ENCODE peak calls at places on chromosomes 16 and 17, in four cellular contexts. U, D, L and T are unnamed samples.

GRCh38 chr16:23838485-23839142 is 2.8 kb downstream of the PRKCB start:
- DNase-seq in U (no peak), D (no peak), L (no peak), T (no peak)

GRCh38 chr16:87000007-87000406 is 317.2 kb downstream of the C16orf95 start:
- DNase-seq in U (no peak), D (no peak), L (no peak), T (no peak)

GRCh38 chr16:10619271-10619849 is 39.0 kb upstream of the EMP2 start:
- DNase-seq in U (no peak), D (no peak), L (peak; percentile 75), T (peak; percentile 60)

GRCh38 chr17:48502901-48503300 is 27.9 kb downstream of the HOXB1 start:
- DNase-seq in U (no peak), D (no peak), L (no peak), T (no peak)

GRCh38 chr17:77089118-77089477 is 51.7 kb upstream of the SEC14L1 start:
- DNase-seq in U (no peak), D (no peak), L (no peak), T (peak; percentile 59)

GRCh38 chr16:895371-895770 is 75.4 kb downstream of the LMF1 start:
- DNase-seq in U (no peak), D (no peak), L (no peak), T (no peak)

GRCh38 chr17:44209786-44210341 is 9.6 kb downstream of the UBTF start:
- DNase-seq in U (no peak), D (peak; percentile 40), L (no peak), T (no peak)

GRCh38 chr16:77511053-77511452 is 76.2 kb upstream of the ADAMTS18 start:
- DNase-seq in U (no peak), D (no peak), L (no peak), T (no peak)

GRCh38 chr16:4214215-4214621 is 27.7 kb downstream of the SRL start:
- DNase-seq in U (no peak), D (peak; percentile 96), L (no peak), T (peak; percentile 69)

GRCh38 chr16:50430076-50430475 is 61.3 kb upstream of the BRD7 start:
- DNase-seq in U (no peak), D (no peak), L (no peak), T (no peak)

GRCh38 chr16:8590811-8591210 is 500 bp upstream of the TMEM114 start:
- DNase-seq in U (no peak), D (no peak), L (no peak), T (no peak)

GRCh38 chr16:53545433-53545832 is 42.4 kb upstream of the AKTIP start:
- DNase-seq in U (no peak), D (no peak), L (no peak), T (no peak)

GRCh38 chr16:6684076-6684673 is 648.5 kb upstream of the RBFOX1 start:
- DNase-seq in U (peak; percentile 35), D (no peak), L (no peak), T (peak; percentile 45)

GRCh38 chr16:2088192-2088631 is 40.4 kb downstream of the TSC2 start:
- DNase-seq in U (no peak), D (no peak), L (no peak), T (no peak)

GRCh38 chr17:72117748-72118587 is 2.9 kb upstream of the SOX9 start:
- DNase-seq in U (no peak), D (no peak), L (peak; percentile 69), T (no peak)

GRCh38 chr17:28527859-28528258 is 21.7 kb downstream of the FOXN1 start:
- DNase-seq in U (no peak), D (no peak), L (no peak), T (no peak)

GRCh38 chr16:35691057-35691456 is 2231.6 kb downstream of the TP53TG3F start:
- DNase-seq in U (no peak), D (no peak), L (no peak), T (no peak)

GRCh38 chr16:80250376-80250775 is 290.4 kb upstream of the DYNLRB2 start:
- DNase-seq in U (no peak), D (no peak), L (no peak), T (peak; percentile 10)

GRCh38 chr17:27396045-27396444 is 60.2 kb upstream of the KSR1 start:
- DNase-seq in U (no peak), D (no peak), L (no peak), T (no peak)

GRCh38 chr16:69072640-69072974 is 32.8 kb upstream of the HAS3 start:
- DNase-seq in U (no peak), D (no peak), L (no peak), T (no peak)

GRCh38 chr17:42325026-42325425 is 36.7 kb downstream of the STAT5A start:
- DNase-seq in U (no peak), D (peak; percentile 88), L (no peak), T (no peak)

GRCh38 chr17:81241648-81242420 is 2.7 kb downstream of the NDUFAF8 start:
- DNase-seq in U (peak; percentile 72), D (peak; percentile 13), L (peak; percentile 91), T (peak; percentile 75)

GRCh38 chr16:88685156-88686061 is 898 bp downstream of the SNAI3 start:
- DNase-seq in U (no peak), D (peak; percentile 67), L (no peak), T (no peak)

GRCh38 chr16:65281636-65282035 is 159.8 kb upstream of the CDH11 start:
- DNase-seq in U (peak; percentile 48), D (no peak), L (no peak), T (peak; percentile 86)

GRCh38 chr17:81865733-81866439 is 5.3 kb downstream of the ARHGDIA start:
- DNase-seq in U (no peak), D (no peak), L (peak; percentile 36), T (no peak)

GRCh38 chr17:39027440-39028035 is 60.3 kb upstream of the FBXO47 start:
- DNase-seq in U (no peak), D (no peak), L (no peak), T (no peak)

GRCh38 chr16:15491430-15491829 is 57.0 kb downstream of the BMERB1 start:
- DNase-seq in U (no peak), D (no peak), L (no peak), T (no peak)

GRCh38 chr17:42017866-42018200 is 594 bp upstream of the DNAJC7 start:
- DNase-seq in U (no peak), D (no peak), L (peak; percentile 67), T (peak; percentile 82)

GRCh38 chr17:180380-181212 is 854 bp downstream of the DOC2B start:
- DNase-seq in U (peak; percentile 36), D (no peak), L (no peak), T (peak; percentile 12)

GRCh38 chr17:81164464-81165245 is 652 bp upstream of the PVALEF start:
- DNase-seq in U (no peak), D (no peak), L (no peak), T (no peak)

GRCh38 chr17:3983945-3984484 is 19.8 kb upstream of the ATP2A3 start:
- DNase-seq in U (no peak), D (peak; percentile 55), L (peak; percentile 51), T (peak; percentile 83)

GRCh38 chr17:1070411-1070810 is 73.5 kb downstream of the TIMM22 start:
- DNase-seq in U (no peak), D (no peak), L (no peak), T (no peak)

GRCh38 chr17:58822148-58823050 is 66.7 kb downstream of the PPM1E start:
- DNase-seq in U (no peak), D (no peak), L (no peak), T (no peak)

GRCh38 chr17:4176803-4177472 is 33.9 kb downstream of the CYB5D2 start:
- DNase-seq in U (no peak), D (no peak), L (no peak), T (no peak)

GRCh38 chr17:47253541-47254402 is at the start of gene ITGB3:
- DNase-seq in U (peak; percentile 65), D (peak; percentile 67), L (peak; percentile 86), T (peak; percentile 82)
- H2BK15ac ChIP-seq in U (no peak within 1 kb of the TSS), D (peak within 1 kb of the TSS; percentile 23), L (no peak within 1 kb of the TSS), T (no peak within 1 kb of the TSS)

DNA sequence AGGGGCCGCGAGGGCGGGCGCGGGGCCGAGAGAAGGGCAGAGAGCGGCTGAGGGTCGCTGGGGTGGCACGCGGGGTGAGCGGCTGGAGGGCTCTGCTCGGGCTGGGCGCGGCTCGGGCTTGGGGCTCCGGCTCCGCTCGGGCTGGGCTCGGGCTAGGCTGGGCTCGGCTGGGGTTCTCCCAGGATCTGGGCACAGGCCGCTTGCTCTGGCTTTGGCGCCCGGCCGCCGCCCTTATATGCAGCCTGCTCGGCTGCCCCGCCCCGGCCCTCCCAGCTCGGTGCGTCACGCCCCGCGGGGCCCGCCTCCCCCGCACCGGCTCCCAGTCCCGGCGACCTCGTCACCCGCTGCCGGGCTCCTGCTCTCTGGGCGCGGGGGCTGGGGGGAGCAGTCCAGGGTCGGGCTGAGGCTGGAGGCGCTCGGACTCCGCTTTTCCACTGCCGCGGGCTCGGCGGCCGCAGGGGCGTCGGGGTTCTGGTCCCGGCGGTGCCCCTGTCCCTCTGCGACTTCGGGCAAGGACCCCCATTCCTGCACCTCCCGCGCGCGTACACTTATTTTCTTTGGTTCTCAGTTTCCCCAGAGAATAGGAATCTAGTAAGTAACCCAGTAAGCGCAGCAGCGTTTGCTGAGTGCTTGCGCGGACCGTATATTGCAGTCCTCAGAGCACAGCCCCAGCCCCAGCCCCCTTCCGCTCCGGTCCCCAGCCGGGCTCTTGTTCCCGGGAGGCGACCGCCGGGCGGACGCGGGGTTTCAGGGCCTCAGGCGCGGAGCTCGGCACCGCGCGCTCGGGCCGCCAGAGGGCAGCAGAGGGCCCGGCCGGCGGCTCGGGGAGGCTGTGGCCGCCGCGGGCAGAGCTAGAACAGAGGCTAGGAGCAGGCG is at the start of gene RASD1:
- DNase-seq in U (peak; percentile 85), D (peak; percentile 81), L (peak; percentile 93), T (peak; percentile 87)
- H3K23ac ChIP-seq in U (peak within 1 kb of the TSS; percentile 97), D (peak within 1 kb of the TSS; percentile 97), L (no peak within 1 kb of the TSS), T (peak within 1 kb of the TSS; percentile 38)

GRCh38 chr16:85357924-85358505 is 245.7 kb upstream of the CIBAR2 start:
- DNase-seq in U (no peak), D (no peak), L (no peak), T (no peak)

GRCh38 chr16:85354623-85355514 is 242.6 kb upstream of the CIBAR2 start:
- DNase-seq in U (no peak), D (peak; percentile 87), L (no peak), T (no peak)

GRCh38 chr16:85357323-85357722 is 245.1 kb upstream of the CIBAR2 start:
- DNase-seq in U (no peak), D (no peak), L (no peak), T (no peak)

GRCh38 chr16:85355515-85355837 is 243.2 kb upstream of the CIBAR2 start:
- DNase-seq in U (no peak), D (no peak), L (no peak), T (no peak)

GRCh38 chr16:85356157-85356556 is 243.9 kb upstream of the CIBAR2 start:
- DNase-seq in U (no peak), D (no peak), L (no peak), T (no peak)
- H2BK15ac ChIP-seq in U (peak overlapping the region; percentile 63), D (no peak overlapping the region), L (no peak overlapping the region), T (no peak overlapping the region)

DNA sequence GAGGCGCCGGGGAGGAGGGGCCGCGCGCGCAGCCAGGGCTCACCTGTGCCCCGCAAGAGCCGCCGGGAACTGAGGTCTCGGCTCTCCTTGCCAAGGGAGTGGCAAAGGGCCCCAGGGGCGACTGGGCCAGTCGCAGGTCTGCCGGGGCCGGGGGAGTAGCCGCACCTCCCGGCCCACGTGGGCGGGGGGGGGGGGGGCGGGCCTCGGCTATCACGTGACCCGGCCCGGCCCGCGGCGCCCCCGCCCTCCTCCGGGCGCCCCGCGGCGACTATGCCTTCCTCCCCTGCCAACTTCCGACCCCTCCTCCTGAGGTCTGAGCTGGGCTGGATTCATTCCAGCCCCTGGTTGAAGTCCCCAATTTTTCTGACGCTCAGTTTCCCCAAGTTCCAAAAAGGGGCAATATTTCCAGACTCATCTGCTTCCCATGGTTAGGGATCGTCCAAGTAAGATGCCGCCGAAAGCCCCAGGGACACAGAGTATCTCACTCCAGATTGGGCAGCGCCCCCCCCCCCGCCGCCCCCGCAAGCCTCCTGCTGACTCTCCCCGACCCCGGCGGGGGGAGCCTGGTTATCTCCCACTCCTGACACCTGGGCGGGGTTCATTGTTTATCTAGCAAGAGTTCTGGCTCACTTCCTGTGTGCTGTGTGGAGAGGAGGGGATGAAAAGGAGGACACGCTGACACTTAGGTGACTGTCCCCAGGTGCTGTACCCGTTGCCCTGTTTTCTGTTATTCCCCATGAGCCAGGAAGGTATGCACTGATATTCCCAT is at the start of gene TMC6:
- DNase-seq in U (peak; percentile 48), D (no peak), L (peak; percentile 96), T (peak; percentile 89)
- H3K23ac ChIP-seq in U (peak within 1 kb of the TSS; percentile 85), D (no peak within 1 kb of the TSS), L (no peak within 1 kb of the TSS), T (no peak within 1 kb of the TSS)